ENCODE peak calls at places on chromosomes 3 and 15, in seven cellular contexts. Z is fibroblast of pulmonary artery; I is CD8-positive, alpha-beta memory T cell; F is hypothalamus; L is hippocampal formation; O is NCI-H774; Y is stimulated activated CD8-positive, alpha-beta memory T cell treated with anti-CD3 and anti-CD28 coated beads, Interleukin-4, amount 100 ng/mL, for 24 hours. K is an unnamed sample.

GRCh38 chr15:70539912-70540520 is 223.3 kb downstream of the UACA start:
- DNase-seq in O (no peak), Y (no peak), I (no peak), F (no peak), Z (no peak), L (no peak), K (no peak)

GRCh38 chr3:84960994-84961393 is 2.2 kb downstream of the CADM2 start:
- DNase-seq in Y (no peak), O (no peak), Z (no peak), L (no peak), F (no peak), I (no peak), K (no peak)

GRCh38 chr15:26682765-26683164 is 90.1 kb downstream of the GABRB3 start:
- DNase-seq in F (no peak), O (no peak), Y (no peak), L (no peak), I (no peak), Z (no peak), K (no peak)

GRCh38 chr3:66667284-66667683 is 166.5 kb upstream of the LRIG1 start:
- DNase-seq in L (no peak), I (no peak), O (no peak), F (no peak), Y (no peak), Z (no peak), K (no peak)

GRCh38 chr3:141840737-141841544 is 35.5 kb upstream of the ATP1B3 start:
- DNase-seq in L (no peak), Y (no peak), Z (peak; percentile 69), O (no peak), I (no peak), F (no peak), K (no peak)

GRCh38 chr3:33779751-33780150 is 18.7 kb upstream of the PDCD6IP start:
- DNase-seq in F (no peak), I (no peak), L (no peak), Z (no peak), Y (no peak), O (no peak), K (no peak)

GRCh38 chr3:43923101-43923979 is 232.6 kb downstream of the ABHD5 start:
- DNase-seq in F (no peak), I (no peak), Z (no peak), L (no peak), Y (no peak), O (peak; percentile 1), K (no peak)

GRCh38 chr3:122680381-122681293 is at the start of gene PARP14:
- DNase-seq in F (peak; percentile 24), O (peak; percentile 13), L (peak; percentile 25), I (peak; percentile 64), Z (peak; percentile 73), Y (peak; percentile 41), K (peak; percentile 68)

GRCh38 chr15:63973212-63974009 is 72.9 kb downstream of the DAPK2 start:
- DNase-seq in Z (peak; percentile 29), I (no peak), L (no peak), O (no peak), Y (no peak), F (no peak), K (no peak)

GRCh38 chr3:103380391-103380790 is 945.6 kb downstream of the ZPLD1 start:
- DNase-seq in L (no peak), I (no peak), Z (no peak), F (no peak), O (no peak), Y (no peak), K (no peak)